ENCODE peak calls at places on chromosomes 16 and 17, in four cellular contexts. One of them, this sample, is unnamed.

GRCh38 chr17:78114831-78115723 is 13.5 kb downstream of the TMC6 start:
- DNase-seq in uterus: no peak
- DNase-seq in stomach: no peak
- DNase-seq in ovary: no peak
- DNase-seq in this sample: no peak

GRCh38 chr16:87635541-87636049 is 33.3 kb downstream of the JPH3 start:
- DNase-seq in uterus: peak; percentile 42
- DNase-seq in stomach: peak; percentile 59
- DNase-seq in ovary: peak; percentile 72
- DNase-seq in this sample: no peak

GRCh38 chr17:34437188-34437587 is 74.2 kb upstream of the CCL1 start:
- DNase-seq in uterus: no peak
- DNase-seq in stomach: no peak
- DNase-seq in ovary: no peak
- DNase-seq in this sample: no peak

GRCh38 chr16:77376358-77376757 is 58.5 kb downstream of the ADAMTS18 start:
- DNase-seq in uterus: no peak
- DNase-seq in stomach: no peak
- DNase-seq in ovary: no peak
- DNase-seq in this sample: no peak

GRCh38 chr16:87818533-87819161 is 50.7 kb downstream of the SLC7A5 start:
- DNase-seq in uterus: no peak
- DNase-seq in stomach: no peak
- DNase-seq in ovary: no peak
- DNase-seq in this sample: no peak

GRCh38 chr17:41284546-41284945 is 9.0 kb downstream of the KRTAP9-7 start:
- DNase-seq in uterus: no peak
- DNase-seq in stomach: no peak
- DNase-seq in ovary: no peak
- DNase-seq in this sample: no peak

GRCh38 chr16:56589141-56590039 is at the start of gene MT3:
- DNase-seq in uterus: no peak
- DNase-seq in stomach: no peak
- DNase-seq in ovary: no peak
- DNase-seq in this sample: no peak

GRCh38 chr17:27207073-27207511 is 86.8 kb upstream of the WSB1 start:
- DNase-seq in uterus: no peak
- DNase-seq in stomach: no peak
- DNase-seq in ovary: no peak
- DNase-seq in this sample: no peak

GRCh38 chr16:1331712-1332617 is 1.5 kb upstream of the BAIAP3 start:
- DNase-seq in uterus: no peak
- DNase-seq in stomach: peak; percentile 73
- DNase-seq in ovary: no peak
- DNase-seq in this sample: no peak

GRCh38 chr17:7814969-7815368 is 19.0 kb upstream of the KDM6B start:
- DNase-seq in uterus: no peak
- DNase-seq in stomach: no peak
- DNase-seq in ovary: no peak
- DNase-seq in this sample: no peak

GRCh38 chr16:29315916-29316517 is 90.5 kb downstream of the NPIPB11 start:
- DNase-seq in uterus: no peak
- DNase-seq in stomach: no peak
- DNase-seq in ovary: no peak
- DNase-seq in this sample: no peak

GRCh38 chr17:8698142-8699050 is 46.2 kb downstream of the CCDC42 start:
- DNase-seq in uterus: peak; percentile 87
- DNase-seq in stomach: no peak
- DNase-seq in ovary: peak; percentile 84
- DNase-seq in this sample: no peak

GRCh38 chr16:66069576-66069975 is 296.9 kb upstream of the CDH5 start:
- DNase-seq in uterus: no peak
- DNase-seq in stomach: no peak
- DNase-seq in ovary: no peak
- DNase-seq in this sample: no peak

GRCh38 chr17:81165246-81166032 is at the start of gene PVALEF:
- DNase-seq in uterus: no peak
- DNase-seq in stomach: no peak
- DNase-seq in ovary: peak; percentile 13
- DNase-seq in this sample: no peak

GRCh38 chr17:77735341-77736206 is 222.9 kb upstream of the TNRC6C start:
- DNase-seq in uterus: peak; percentile 70
- DNase-seq in stomach: peak; percentile 40
- DNase-seq in ovary: peak; percentile 26
- DNase-seq in this sample: no peak

GRCh38 chr17:10304758-10305300 is 68.0 kb downstream of the MYH13 start:
- DNase-seq in uterus: no peak
- DNase-seq in stomach: no peak
- DNase-seq in ovary: no peak
- DNase-seq in this sample: no peak

GRCh38 chr17:32142857-32143524 is 689 bp downstream of the RHOT1 start:
- DNase-seq in uterus: no peak
- DNase-seq in stomach: peak; percentile 88
- DNase-seq in ovary: peak; percentile 55
- DNase-seq in this sample: peak; percentile 89

GRCh38 chr17:1108810-1109605 is 70.8 kb downstream of the ABR start:
- DNase-seq in uterus: peak; percentile 59
- DNase-seq in stomach: peak; percentile 71
- DNase-seq in ovary: peak; percentile 69
- DNase-seq in this sample: no peak

GRCh38 chr17:81903896-81904599 is 2.0 kb downstream of the NPB start:
- DNase-seq in uterus: no peak
- DNase-seq in stomach: no peak
- DNase-seq in ovary: no peak
- DNase-seq in this sample: no peak

GRCh38 chr16:77213542-77214108 is 14.4 kb downstream of the SYCE1L start:
- DNase-seq in uterus: no peak
- DNase-seq in stomach: no peak
- DNase-seq in ovary: peak; percentile 43
- DNase-seq in this sample: no peak

GRCh38 chr17:35898283-35899070 is 18.3 kb upstream of the CCL5 start:
- DNase-seq in uterus: no peak
- DNase-seq in stomach: peak; percentile 88
- DNase-seq in ovary: no peak
- DNase-seq in this sample: no peak

GRCh38 chr17:63446981-63447687 is 1.0 kb upstream of the CYB561 start:
- DNase-seq in uterus: no peak
- DNase-seq in stomach: peak; percentile 65
- DNase-seq in ovary: peak; percentile 46
- DNase-seq in this sample: peak; percentile 91

GRCh38 chr17:33725675-33726271 is 432.7 kb upstream of the ASIC2 start:
- DNase-seq in uterus: no peak
- DNase-seq in stomach: peak; percentile 31
- DNase-seq in ovary: no peak
- DNase-seq in this sample: peak; percentile 15

GRCh38 chr16:27795992-27796614 is 246.2 kb downstream of the KATNIP start:
- DNase-seq in uterus: no peak
- DNase-seq in stomach: peak; percentile 40
- DNase-seq in ovary: peak; percentile 48
- DNase-seq in this sample: no peak

GRCh38 chr16:23575834-23576233 is 18.3 kb downstream of the UBFD1 start:
- DNase-seq in uterus: no peak
- DNase-seq in stomach: no peak
- DNase-seq in ovary: no peak
- DNase-seq in this sample: no peak

GRCh38 chr16:29843942-29844341 is 19.1 kb downstream of the CDIPT start:
- DNase-seq in uterus: no peak
- DNase-seq in stomach: no peak
- DNase-seq in ovary: no peak
- DNase-seq in this sample: no peak

GRCh38 chr16:69324585-69325253 is 5.7 kb downstream of the PDF start:
- DNase-seq in uterus: no peak
- DNase-seq in stomach: no peak
- DNase-seq in ovary: no peak
- DNase-seq in this sample: no peak

GRCh38 chr16:3819741-3820724 is 60.5 kb downstream of the CREBBP start:
- DNase-seq in uterus: no peak
- DNase-seq in stomach: peak; percentile 38
- DNase-seq in ovary: peak; percentile 47
- DNase-seq in this sample: no peak

GRCh38 chr17:57783338-57783742 is 38.2 kb upstream of the CCDC182 start:
- DNase-seq in uterus: peak; percentile 36
- DNase-seq in stomach: peak; percentile 80
- DNase-seq in ovary: peak; percentile 74
- DNase-seq in this sample: no peak

GRCh38 chr16:6286176-6286575 is 1046.5 kb upstream of the RBFOX1 start:
- DNase-seq in uterus: no peak
- DNase-seq in stomach: no peak
- DNase-seq in ovary: no peak
- DNase-seq in this sample: no peak
- TF ChIP-seq POLR2A in uterus: no peak
- TF ChIP-seq POLR2A in stomach: no peak
- TF ChIP-seq POLR2A in ovary: no peak
- TF ChIP-seq POLR2A in this sample: no peak

DNA sequence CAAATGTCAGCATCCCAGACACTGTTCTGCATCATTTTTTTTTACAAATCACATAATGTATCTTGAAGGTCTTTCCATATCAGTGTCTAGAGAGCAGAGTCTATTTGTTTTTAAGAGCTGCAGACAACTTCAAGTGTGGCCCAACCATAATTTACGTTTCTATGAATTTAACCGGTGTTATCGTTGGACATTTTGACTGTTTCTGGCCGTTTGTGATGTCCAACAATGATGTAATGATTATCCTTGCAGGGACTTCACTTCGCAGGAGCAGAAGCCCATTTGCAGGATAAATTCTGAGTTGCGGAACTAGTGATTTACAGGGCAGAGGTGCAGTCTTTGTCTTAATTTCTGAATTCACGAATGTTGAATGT is 26.9 kb upstream of the HLF start:
- DNase-seq in uterus: no peak
- DNase-seq in stomach: no peak
- DNase-seq in ovary: no peak
- DNase-seq in this sample: no peak
- H3K4me3 ChIP-seq in uterus: peak overlapping the region; percentile 59
- H3K4me3 ChIP-seq in stomach: peak overlapping the region; percentile 49
- H3K4me3 ChIP-seq in ovary: peak overlapping the region; percentile 41
- H3K4me3 ChIP-seq in this sample: peak overlapping the region; percentile 9

GRCh38 chr16:10871157-10871991 is 5.6 kb upstream of the CIITA start:
- DNase-seq in uterus: no peak
- DNase-seq in stomach: peak; percentile 98
- DNase-seq in ovary: no peak
- DNase-seq in this sample: no peak
- TF ChIP-seq POLR2A in uterus: no peak
- TF ChIP-seq POLR2A in stomach: no peak
- TF ChIP-seq POLR2A in ovary: no peak
- TF ChIP-seq POLR2A in this sample: no peak

GRCh38 chr16:86497551-86498021 is 12.7 kb upstream of the FOXF1 start:
- DNase-seq in uterus: no peak
- DNase-seq in stomach: no peak
- DNase-seq in ovary: no peak
- DNase-seq in this sample: no peak
- H3K4me3 ChIP-seq in uterus: no peak overlapping the region
- H3K4me3 ChIP-seq in stomach: peak overlapping the region; percentile 31
- H3K4me3 ChIP-seq in ovary: no peak overlapping the region
- H3K4me3 ChIP-seq in this sample: no peak overlapping the region

DNA sequence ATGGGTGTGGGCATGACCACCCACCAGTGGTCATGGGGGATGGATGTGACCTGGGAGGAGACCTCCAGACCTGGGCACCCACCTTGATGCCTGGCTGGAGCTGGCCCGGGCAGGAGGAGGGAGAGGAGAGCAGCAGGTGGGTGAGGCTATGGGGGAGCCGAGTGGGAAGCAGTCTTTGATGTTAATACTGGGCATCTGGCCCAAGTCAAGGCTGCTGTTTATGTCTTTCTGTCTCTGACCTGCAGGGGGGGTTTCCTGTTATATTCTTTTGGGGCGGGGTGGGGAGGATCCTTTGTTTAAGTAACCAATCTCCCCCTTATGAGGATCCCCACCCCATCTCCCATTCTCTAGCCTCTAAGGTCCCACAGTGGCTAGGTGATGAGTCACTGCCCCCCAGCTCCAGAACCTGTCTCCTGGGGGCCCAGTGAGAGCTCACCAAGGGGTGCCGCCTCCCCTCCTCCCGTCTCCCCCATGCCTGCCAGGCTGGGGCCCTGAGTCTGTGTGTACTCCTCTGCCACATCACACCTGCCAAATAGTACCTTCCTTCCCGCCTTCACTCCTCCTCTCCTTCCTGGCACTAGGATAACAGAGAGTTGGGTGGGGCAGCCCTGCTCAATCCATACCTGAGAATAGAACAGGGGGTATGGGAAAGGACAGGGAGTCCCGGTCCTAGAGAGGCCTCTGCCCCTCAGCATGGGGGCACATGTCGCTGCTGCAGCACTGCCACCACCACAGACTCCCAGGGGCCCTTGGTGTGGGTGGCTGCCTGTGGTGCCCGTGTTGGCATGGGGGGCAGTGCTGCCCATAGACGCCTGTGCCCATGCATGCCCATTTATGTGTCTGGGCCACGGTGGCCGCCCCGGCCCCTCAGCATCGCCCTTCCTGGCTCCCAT is 7.2 kb downstream of the THRA start:
- DNase-seq in uterus: peak; percentile 57
- DNase-seq in stomach: peak; percentile 78
- DNase-seq in ovary: peak; percentile 65
- DNase-seq in this sample: no peak
- TF ChIP-seq POLR2A in uterus: no peak
- TF ChIP-seq POLR2A in stomach: no peak
- TF ChIP-seq POLR2A in ovary: no peak
- TF ChIP-seq POLR2A in this sample: no peak

GRCh38 chr17:48568499-48569259 is 9.5 kb downstream of the HOXB4 start:
- DNase-seq in uterus: no peak
- DNase-seq in stomach: no peak
- DNase-seq in ovary: no peak
- DNase-seq in this sample: no peak
- H3K4me3 ChIP-seq in uterus: no peak overlapping the region
- H3K4me3 ChIP-seq in stomach: peak overlapping the region; percentile 27
- H3K4me3 ChIP-seq in ovary: no peak overlapping the region
- H3K4me3 ChIP-seq in this sample: no peak overlapping the region

This sample was measured in lower leg skin.